ENCODE peak calls at places on chromosome 22, in seven cellular contexts. One of them, this sample, is unnamed.

GRCh38 chr22:48702573-48703264 is 1125.0 kb downstream of the BRD1 start:
- DNase-seq in SK-N-SH: no peak
- DNase-seq in H1: no peak
- DNase-seq in GM12878: no peak
- DNase-seq in GM12892: no peak
- DNase-seq in K562: no peak
- DNase-seq in HepG2: peak
- DNase-seq in this sample: no peak

GRCh38 chr22:19800761-19801244 is 40.2 kb downstream of the TBX1 start:
- DNase-seq in GM12892: no peak
- DNase-seq in GM12878: no peak
- DNase-seq in H1: no peak
- DNase-seq in SK-N-SH: peak
- DNase-seq in K562: peak
- DNase-seq in HepG2: peak
- DNase-seq in this sample: no peak

GRCh38 chr22:28600546-28601143 is 79.0 kb downstream of the TTC28 start:
- DNase-seq in H1: no peak
- DNase-seq in SK-N-SH: peak
- DNase-seq in HepG2: peak
- DNase-seq in GM12892: no peak
- DNase-seq in K562: peak
- DNase-seq in GM12878: no peak
- DNase-seq in this sample: no peak

GRCh38 chr22:26461188-26461810 is 22.3 kb downstream of the HPS4 start:
- DNase-seq in HepG2: peak
- DNase-seq in H1: peak
- DNase-seq in K562: peak
- DNase-seq in GM12878: no peak
- DNase-seq in GM12892: no peak
- DNase-seq in SK-N-SH: peak
- DNase-seq in this sample: peak

GRCh38 chr22:19820880-19821522 is 33.7 kb downstream of the GNB1L start:
- DNase-seq in GM12892: no peak
- DNase-seq in GM12878: no peak
- DNase-seq in HepG2: no peak
- DNase-seq in H1: no peak
- DNase-seq in SK-N-SH: peak
- DNase-seq in K562: no peak
- DNase-seq in this sample: peak

GRCh38 chr22:42320463-42321416 is 50.3 kb upstream of the TCF20 start:
- DNase-seq in K562: no peak
- DNase-seq in GM12892: no peak
- DNase-seq in SK-N-SH: no peak
- DNase-seq in HepG2: no peak
- DNase-seq in GM12878: no peak
- DNase-seq in H1: no peak
- DNase-seq in this sample: no peak

GRCh38 chr22:20009582-20010306 is 6.9 kb downstream of the ARVCF start:
- DNase-seq in K562: peak
- DNase-seq in HepG2: no peak
- DNase-seq in GM12878: no peak
- DNase-seq in SK-N-SH: peak
- DNase-seq in H1: no peak
- DNase-seq in GM12892: no peak
- DNase-seq in this sample: no peak

GRCh38 chr22:29269230-29269604 is 1.1 kb downstream of the EWSR1 start:
- DNase-seq in HepG2: no peak
- DNase-seq in GM12878: no peak
- DNase-seq in K562: no peak
- DNase-seq in SK-N-SH: no peak
- DNase-seq in GM12892: no peak
- DNase-seq in H1: no peak
- DNase-seq in this sample: no peak

GRCh38 chr22:32226236-32227119 is 21.6 kb upstream of the RFPL2 start:
- DNase-seq in GM12892: no peak
- DNase-seq in GM12878: no peak
- DNase-seq in K562: no peak
- DNase-seq in SK-N-SH: no peak
- DNase-seq in HepG2: no peak
- DNase-seq in H1: no peak
- DNase-seq in this sample: no peak

GRCh38 chr22:24697671-24698082 is 76.8 kb downstream of the PIWIL3 start:
- DNase-seq in H1: no peak
- DNase-seq in K562: no peak
- DNase-seq in SK-N-SH: no peak
- DNase-seq in GM12892: no peak
- DNase-seq in GM12878: no peak
- DNase-seq in HepG2: no peak
- DNase-seq in this sample: no peak

GRCh38 chr22:45270095-45271020 is 14.4 kb upstream of the UPK3A start:
- DNase-seq in SK-N-SH: no peak
- DNase-seq in K562: no peak
- DNase-seq in GM12892: no peak
- DNase-seq in H1: no peak
- DNase-seq in GM12878: no peak
- DNase-seq in HepG2: no peak
- DNase-seq in this sample: no peak

GRCh38 chr22:29539105-29539504 is 14.5 kb downstream of the THOC5 start:
- DNase-seq in H1: no peak
- DNase-seq in GM12878: no peak
- DNase-seq in GM12892: no peak
- DNase-seq in HepG2: no peak
- DNase-seq in SK-N-SH: no peak
- DNase-seq in K562: peak
- DNase-seq in this sample: no peak

GRCh38 chr22:41062146-41062545 is 30.2 kb upstream of the EP300 start:
- DNase-seq in GM12892: no peak
- DNase-seq in HepG2: no peak
- DNase-seq in K562: no peak
- DNase-seq in GM12878: no peak
- DNase-seq in H1: no peak
- DNase-seq in SK-N-SH: no peak
- DNase-seq in this sample: no peak
- TF ChIP-seq TAF1 in GM12892: no peak
- TF ChIP-seq TAF1 in HepG2: no peak
- TF ChIP-seq TAF1 in K562: no peak
- TF ChIP-seq TAF1 in GM12878: no peak
- TF ChIP-seq TAF1 in H1: no peak
- TF ChIP-seq TAF1 in SK-N-SH: no peak
- TF ChIP-seq TAF1 in this sample: no peak

GRCh38 chr22:38243007-38243775 is 29.6 kb downstream of the TMEM184B start:
- DNase-seq in GM12878: no peak
- DNase-seq in SK-N-SH: no peak
- DNase-seq in HepG2: peak
- DNase-seq in GM12892: no peak
- DNase-seq in K562: no peak
- DNase-seq in H1: no peak
- DNase-seq in this sample: no peak
- TF ChIP-seq TAF1 in GM12878: no peak
- TF ChIP-seq TAF1 in SK-N-SH: no peak
- TF ChIP-seq TAF1 in HepG2: no peak
- TF ChIP-seq TAF1 in GM12892: no peak
- TF ChIP-seq TAF1 in K562: no peak
- TF ChIP-seq TAF1 in H1: no peak
- TF ChIP-seq TAF1 in this sample: no peak

GRCh38 chr22:39306456-39307361 is 12.7 kb downstream of the RPL3 start:
- DNase-seq in SK-N-SH: peak
- DNase-seq in GM12878: no peak
- DNase-seq in H1: no peak
- DNase-seq in HepG2: no peak
- DNase-seq in GM12892: peak
- DNase-seq in K562: peak
- DNase-seq in this sample: no peak
- TF ChIP-seq TAF1 in SK-N-SH: no peak
- TF ChIP-seq TAF1 in GM12878: no peak
- TF ChIP-seq TAF1 in H1: no peak
- TF ChIP-seq TAF1 in HepG2: no peak
- TF ChIP-seq TAF1 in GM12892: no peak
- TF ChIP-seq TAF1 in K562: no peak
- TF ChIP-seq TAF1 in this sample: no peak

GRCh38 chr22:40955516-40955915 is 4.3 kb downstream of the RBX1 start:
- DNase-seq in H1: no peak
- DNase-seq in HepG2: no peak
- DNase-seq in GM12878: no peak
- DNase-seq in K562: no peak
- DNase-seq in GM12892: no peak
- DNase-seq in SK-N-SH: no peak
- DNase-seq in this sample: no peak

GRCh38 chr22:40954095-40954494 is 2.9 kb downstream of the RBX1 start:
- DNase-seq in H1: no peak
- DNase-seq in GM12878: no peak
- DNase-seq in GM12892: no peak
- DNase-seq in SK-N-SH: no peak
- DNase-seq in K562: no peak
- DNase-seq in HepG2: no peak
- DNase-seq in this sample: no peak

GRCh38 chr22:40950888-40951794 is at the start of gene RBX1:
- DNase-seq in GM12878: peak
- DNase-seq in K562: peak
- DNase-seq in SK-N-SH: peak
- DNase-seq in HepG2: peak
- DNase-seq in H1: peak
- DNase-seq in GM12892: peak
- DNase-seq in this sample: peak

GRCh38 chr22:40951795-40952602 is 821 bp downstream of the RBX1 start:
- DNase-seq in HepG2: no peak
- DNase-seq in GM12892: no peak
- DNase-seq in GM12878: peak
- DNase-seq in K562: peak
- DNase-seq in H1: no peak
- DNase-seq in SK-N-SH: no peak
- DNase-seq in this sample: no peak

GRCh38 chr22:40953446-40953845 is 2.3 kb downstream of the RBX1 start:
- DNase-seq in HepG2: no peak
- DNase-seq in GM12878: no peak
- DNase-seq in GM12892: no peak
- DNase-seq in K562: no peak
- DNase-seq in SK-N-SH: no peak
- DNase-seq in H1: no peak
- DNase-seq in this sample: no peak
- TF ChIP-seq TAF1 in HepG2: no peak
- TF ChIP-seq TAF1 in GM12878: no peak
- TF ChIP-seq TAF1 in GM12892: no peak
- TF ChIP-seq TAF1 in K562: no peak
- TF ChIP-seq TAF1 in SK-N-SH: no peak
- TF ChIP-seq TAF1 in H1: no peak
- TF ChIP-seq TAF1 in this sample: no peak

DNA sequence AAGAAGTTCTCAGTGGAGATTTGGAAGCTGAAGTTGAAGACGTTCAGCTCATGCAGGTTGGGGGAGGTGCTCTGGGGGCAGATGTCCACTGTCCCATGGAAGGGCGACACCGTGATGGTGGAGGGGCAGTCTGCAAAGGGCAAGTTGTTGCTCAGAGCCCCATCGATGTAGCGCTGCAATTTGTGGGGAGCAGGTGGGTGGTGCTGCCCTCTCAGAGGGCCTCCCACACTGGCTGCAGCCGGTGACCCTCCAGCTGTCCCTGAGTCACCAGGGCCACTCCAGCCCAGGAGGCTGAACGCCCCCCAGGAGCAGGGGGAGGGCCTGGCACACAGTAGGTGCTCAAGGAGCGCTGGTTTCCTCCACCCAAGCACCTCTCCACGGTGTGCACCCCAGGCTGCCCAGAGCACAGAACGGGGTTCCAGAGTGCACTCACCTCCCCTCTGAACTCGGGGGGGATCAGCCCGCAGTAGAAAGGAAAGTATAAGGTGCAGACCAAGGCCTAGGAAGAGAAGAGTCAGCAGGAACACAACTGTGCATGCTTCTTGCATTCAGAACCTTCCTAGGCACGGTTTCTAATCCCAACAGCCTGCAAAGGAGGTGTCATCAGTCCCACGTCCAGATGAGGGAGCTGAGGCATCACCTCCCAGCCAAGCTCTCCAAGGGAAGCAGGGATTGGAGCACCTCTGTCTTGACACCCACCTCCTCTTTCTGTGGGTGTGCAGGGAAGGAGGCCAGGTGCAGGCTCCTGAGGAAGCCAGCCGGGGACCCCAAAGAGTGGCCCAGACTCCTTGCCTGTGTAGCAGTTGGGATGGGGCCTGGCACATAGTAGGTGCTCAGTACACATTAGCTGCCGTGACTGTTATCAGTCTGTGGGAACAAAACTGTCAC is 2.2 kb downstream of the PNPLA5 start:
- DNase-seq in K562: peak
- DNase-seq in GM12892: no peak
- DNase-seq in H1: no peak
- DNase-seq in GM12878: no peak
- DNase-seq in HepG2: no peak
- DNase-seq in SK-N-SH: peak
- DNase-seq in this sample: no peak
- TF ChIP-seq TAF1 in K562: no peak
- TF ChIP-seq TAF1 in GM12892: no peak
- TF ChIP-seq TAF1 in H1: no peak
- TF ChIP-seq TAF1 in GM12878: no peak
- TF ChIP-seq TAF1 in HepG2: no peak
- TF ChIP-seq TAF1 in SK-N-SH: no peak
- TF ChIP-seq TAF1 in this sample: no peak

DNA sequence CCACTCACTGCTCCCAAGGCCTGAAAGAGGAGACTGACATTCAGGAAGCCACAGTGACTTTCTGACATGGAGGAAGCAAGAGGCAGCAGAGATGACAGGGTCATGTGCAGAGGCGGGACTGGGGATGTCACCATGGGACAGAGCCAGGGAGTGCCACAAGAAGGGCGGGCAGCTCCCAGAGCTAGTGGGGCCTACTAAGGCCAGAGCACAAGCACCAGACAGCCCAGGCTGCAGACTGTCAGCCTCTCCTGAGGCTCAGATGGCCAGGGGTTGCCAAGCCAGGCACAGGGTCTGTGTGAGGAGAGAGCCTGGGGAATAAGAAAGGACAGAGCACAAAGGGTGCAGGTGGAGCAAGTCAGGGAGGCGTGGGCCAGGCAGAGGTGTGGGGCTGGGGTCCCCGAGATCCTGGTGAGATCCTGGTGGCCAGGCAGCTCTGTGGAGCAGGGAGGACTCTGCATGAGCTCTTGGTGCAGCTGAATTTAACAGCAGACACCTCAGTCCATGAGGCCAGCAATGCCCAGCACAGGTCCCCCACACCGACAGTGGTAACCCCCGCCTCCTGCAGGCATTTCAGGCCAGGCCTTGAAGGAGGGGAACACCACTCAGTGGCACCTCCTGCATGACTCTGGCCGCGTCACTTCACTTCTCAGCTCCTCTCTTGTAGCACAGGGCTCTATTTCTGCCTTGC is 52.3 kb downstream of the SGSM3 start:
- DNase-seq in H1: no peak
- DNase-seq in SK-N-SH: no peak
- DNase-seq in K562: no peak
- DNase-seq in GM12892: no peak
- DNase-seq in HepG2: no peak
- DNase-seq in GM12878: no peak
- DNase-seq in this sample: no peak
- TF ChIP-seq TAF1 in H1: no peak
- TF ChIP-seq TAF1 in SK-N-SH: no peak
- TF ChIP-seq TAF1 in K562: no peak
- TF ChIP-seq TAF1 in GM12892: no peak
- TF ChIP-seq TAF1 in HepG2: no peak
- TF ChIP-seq TAF1 in GM12878: no peak
- TF ChIP-seq TAF1 in this sample: no peak

GRCh38 chr22:22787151-22787550 is 100.5 kb upstream of the IGLL5 start:
- DNase-seq in SK-N-SH: no peak
- DNase-seq in H1: no peak
- DNase-seq in GM12892: no peak
- DNase-seq in K562: no peak
- DNase-seq in GM12878: no peak
- DNase-seq in HepG2: no peak
- DNase-seq in this sample: no peak
- TF ChIP-seq TAF1 in SK-N-SH: no peak
- TF ChIP-seq TAF1 in H1: no peak
- TF ChIP-seq TAF1 in GM12892: no peak
- TF ChIP-seq TAF1 in K562: no peak
- TF ChIP-seq TAF1 in GM12878: no peak
- TF ChIP-seq TAF1 in HepG2: no peak
- TF ChIP-seq TAF1 in this sample: no peak